ENCODE peak calls at places on chromosomes 3 and 15, in four cellular contexts. G, W, U and E are unnamed samples.

GRCh38 chr15:52112203-52112750 is 298 bp downstream of the BCL2L10 start:
- DNase-seq in G (peak), W (no peak), U (no peak), E (no peak)

GRCh38 chr15:42504631-42505030 is 9.2 kb downstream of the SNAP23 start:
- DNase-seq in G (no peak), W (no peak), U (no peak), E (no peak)

GRCh38 chr3:195003893-195004289 is 267.1 kb downstream of the XXYLT1 start:
- DNase-seq in G (no peak), W (no peak), U (no peak), E (no peak)

GRCh38 chr3:186105543-186105942 is 3.3 kb downstream of the ETV5 start:
- DNase-seq in G (no peak), W (peak), U (no peak), E (no peak)

GRCh38 chr15:101426761-101427333 is 62.7 kb downstream of the PCSK6 start:
- DNase-seq in G (no peak), W (no peak), U (no peak), E (no peak)

GRCh38 chr3:195385526-195385925 is 57.3 kb downstream of the ACAP2 start:
- DNase-seq in G (no peak), W (no peak), U (no peak), E (no peak)

GRCh38 chr3:69181592-69182211 is 59.3 kb upstream of the LMOD3 start:
- DNase-seq in G (no peak), W (no peak), U (peak), E (no peak)

GRCh38 chr15:57403532-57403931 is 27.2 kb downstream of the CGNL1 start:
- DNase-seq in G (no peak), W (no peak), U (no peak), E (no peak)

GRCh38 chr15:88745696-88746095 is 57.5 kb upstream of the ACAN start:
- DNase-seq in G (no peak), W (no peak), U (no peak), E (no peak)

GRCh38 chr15:77013786-77014136 is 18.8 kb downstream of the PSTPIP1 start:
- DNase-seq in G (no peak), W (no peak), U (no peak), E (peak)

GRCh38 chr3:117488983-117489382 is 779.4 kb downstream of the TUSC7 start:
- DNase-seq in G (no peak), W (no peak), U (no peak), E (no peak)

GRCh38 chr3:2154596-2154995 is 55.9 kb downstream of the CNTN4 start:
- DNase-seq in G (no peak), W (no peak), U (no peak), E (no peak)

GRCh38 chr3:154188846-154189245 is 67.7 kb downstream of the ARHGEF26 start:
- DNase-seq in G (no peak), W (peak), U (no peak), E (no peak)

GRCh38 chr3:154194869-154195268 is 73.7 kb downstream of the ARHGEF26 start:
- DNase-seq in G (no peak), W (no peak), U (no peak), E (no peak)

GRCh38 chr3:154191520-154191919 is 70.3 kb downstream of the ARHGEF26 start:
- DNase-seq in G (no peak), W (no peak), U (no peak), E (no peak)

GRCh38 chr3:154193174-154193573 is 72.0 kb downstream of the ARHGEF26 start:
- DNase-seq in G (no peak), W (no peak), U (no peak), E (no peak)

GRCh38 chr3:154192225-154192624 is 71.0 kb downstream of the ARHGEF26 start:
- DNase-seq in G (no peak), W (no peak), U (no peak), E (no peak)
- TF ChIP-seq ELF4 in G (no peak), W (no peak), U (no peak), E (no peak)

DNA sequence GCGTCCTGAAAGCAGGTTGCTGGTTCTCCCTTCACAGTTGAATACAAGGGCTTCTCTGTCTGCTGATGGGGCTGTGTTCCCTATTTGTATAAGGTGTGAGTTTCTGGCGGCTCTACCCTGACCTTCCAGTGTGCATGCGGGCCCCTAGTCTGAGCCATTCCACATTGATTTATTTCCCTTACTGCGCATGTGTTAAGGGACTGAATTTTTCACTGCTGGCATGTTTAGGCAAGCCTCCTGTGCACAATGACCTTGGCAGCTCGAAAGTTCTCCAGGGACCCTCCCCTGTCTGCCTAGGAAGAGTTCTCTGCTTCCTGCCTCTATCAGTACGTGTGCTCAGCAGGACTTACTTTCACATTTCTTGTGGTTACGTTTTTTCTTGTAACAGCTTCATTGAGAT is 11.4 kb downstream of the TRAK1 start:
- DNase-seq in G (no peak), W (no peak), U (peak), E (no peak)
- TF ChIP-seq ELF4 in G (no peak), W (no peak), U (no peak), E (no peak)

GRCh38 chr15:47300035-47300434 is 417.3 kb upstream of the SEMA6D start:
- DNase-seq in G (no peak), W (no peak), U (no peak), E (no peak)

GRCh38 chr15:47296911-47297310 is 420.4 kb upstream of the SEMA6D start:
- DNase-seq in G (no peak), W (no peak), U (no peak), E (no peak)

GRCh38 chr15:47300596-47300995 is 416.7 kb upstream of the SEMA6D start:
- DNase-seq in G (no peak), W (no peak), U (no peak), E (no peak)

GRCh38 chr15:47301481-47301880 is 415.8 kb upstream of the SEMA6D start:
- DNase-seq in G (no peak), W (no peak), U (no peak), E (no peak)
- TF ChIP-seq ELF4 in G (no peak), W (no peak), U (no peak), E (no peak)

GRCh38 chr3:6605245-6605644 is 255.7 kb upstream of the GRM7 start:
- DNase-seq in G (no peak), W (no peak), U (no peak), E (peak)
- TF ChIP-seq ELF4 in G (no peak), W (no peak), U (no peak), E (no peak)

GRCh38 chr15:44101944-44102343 is 93.1 kb downstream of the FRMD5 start:
- DNase-seq in G (no peak), W (no peak), U (peak), E (no peak)
- TF ChIP-seq ELF4 in G (no peak), W (no peak), U (no peak), E (no peak)

GRCh38 chr3:59644479-59645075 is 594.8 kb upstream of the CFAP20DC start:
- DNase-seq in G (no peak), W (no peak), U (no peak), E (no peak)

GRCh38 chr3:59641169-59641914 is 591.5 kb upstream of the CFAP20DC start:
- DNase-seq in G (no peak), W (no peak), U (no peak), E (no peak)
- TF ChIP-seq ELF4 in G (no peak), W (no peak), U (no peak), E (no peak)

GRCh38 chr3:112302061-112302830 is 8.2 kb upstream of the SLC9C1 start:
- DNase-seq in G (peak), W (no peak), U (no peak), E (peak)
- TF ChIP-seq ELF4 in G (no peak), W (no peak), U (no peak), E (no peak)

GRCh38 chr3:37569991-37570390 is 291.7 kb upstream of the CTDSPL start:
- DNase-seq in G (no peak), W (no peak), U (no peak), E (no peak)

GRCh38 chr3:37575284-37575683 is 286.4 kb upstream of the CTDSPL start:
- DNase-seq in G (no peak), W (no peak), U (no peak), E (no peak)

GRCh38 chr3:37574177-37574958 is 287.3 kb upstream of the CTDSPL start:
- DNase-seq in G (no peak), W (no peak), U (no peak), E (no peak)

DNA sequence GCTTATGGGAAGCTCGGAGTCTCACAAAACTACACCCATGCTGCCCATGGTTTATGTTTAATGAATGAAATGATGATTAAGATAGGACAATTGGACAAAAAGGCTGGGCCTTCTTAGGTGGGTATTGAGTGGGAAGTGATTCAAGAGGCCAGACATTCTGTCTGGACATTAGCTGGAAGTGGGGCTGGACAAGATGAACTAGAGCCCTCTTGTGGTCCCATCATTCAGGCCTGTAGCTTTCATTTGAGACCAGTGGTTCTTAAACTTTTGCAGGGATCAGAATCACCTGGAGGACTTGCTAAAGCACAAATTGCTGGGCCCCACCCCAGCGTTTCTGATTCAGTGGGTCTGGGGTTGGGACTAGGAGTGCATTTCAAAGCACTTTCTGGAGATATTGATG is 290.4 kb upstream of the CTDSPL start:
- DNase-seq in G (no peak), W (no peak), U (no peak), E (peak)
- TF ChIP-seq ELF4 in G (no peak), W (no peak), U (no peak), E (no peak)

GRCh38 chr3:113148814-113149213 is 62.5 kb upstream of the BOC start:
- DNase-seq in G (no peak), W (no peak), U (no peak), E (no peak)
- TF ChIP-seq ELF4 in G (no peak), W (no peak), U (no peak), E (no peak)

GRCh38 chr15:99016680-99017321 is 9.2 kb upstream of the PGPEP1L start:
- DNase-seq in G (no peak), W (no peak), U (no peak), E (no peak)

GRCh38 chr15:99015677-99016568 is 8.3 kb upstream of the PGPEP1L start:
- DNase-seq in G (peak), W (peak), U (no peak), E (no peak)

GRCh38 chr15:99017322-99017701 is 9.7 kb upstream of the PGPEP1L start:
- DNase-seq in G (no peak), W (no peak), U (no peak), E (no peak)

GRCh38 chr15:99010743-99011142 is 3.2 kb upstream of the PGPEP1L start:
- DNase-seq in G (no peak), W (no peak), U (no peak), E (no peak)

GRCh38 chr15:99014803-99015676 is 7.4 kb upstream of the PGPEP1L start:
- DNase-seq in G (peak), W (peak), U (peak), E (peak)
- TF ChIP-seq ELF4 in G (no peak), W (no peak), U (no peak), E (no peak)